ENCODE peak calls at places on chromosomes 6 and 20, in six cellular contexts. One of them, this sample, is unnamed.

GRCh38 chr20:18985551-18985950 is 172.0 kb downstream of the SCP2D1 start:
- DNase-seq in activated naive CD4-positive, alpha-beta T cell: no peak
- DNase-seq in kidney glomerular epithelial cell: no peak
- DNase-seq in NCI-H187: no peak
- DNase-seq in LoVo: no peak
- DNase-seq in GM23248: no peak
- DNase-seq in this sample: no peak

GRCh38 chr6:2275207-2275891 is 29.9 kb upstream of the GMDS start:
- DNase-seq in GM23248: peak; percentile 49
- DNase-seq in LoVo: no peak
- DNase-seq in kidney glomerular epithelial cell: peak; percentile 43
- DNase-seq in activated naive CD4-positive, alpha-beta T cell: no peak
- DNase-seq in NCI-H187: no peak
- DNase-seq in this sample: no peak

GRCh38 chr6:37555040-37555781 is 55.5 kb upstream of the CCDC167 start:
- DNase-seq in activated naive CD4-positive, alpha-beta T cell: no peak
- DNase-seq in GM23248: no peak
- DNase-seq in kidney glomerular epithelial cell: no peak
- DNase-seq in NCI-H187: no peak
- DNase-seq in LoVo: no peak
- DNase-seq in this sample: no peak

GRCh38 chr6:121442591-121442990 is 7.1 kb downstream of the GJA1 start:
- DNase-seq in GM23248: peak; percentile 40
- DNase-seq in LoVo: no peak
- DNase-seq in NCI-H187: no peak
- DNase-seq in activated naive CD4-positive, alpha-beta T cell: no peak
- DNase-seq in kidney glomerular epithelial cell: no peak
- DNase-seq in this sample: no peak

GRCh38 chr20:6651016-6651415 is 116.5 kb upstream of the BMP2 start:
- DNase-seq in GM23248: peak; percentile 75
- DNase-seq in LoVo: peak; percentile 63
- DNase-seq in activated naive CD4-positive, alpha-beta T cell: no peak
- DNase-seq in NCI-H187: no peak
- DNase-seq in kidney glomerular epithelial cell: peak; percentile 26
- DNase-seq in this sample: peak; percentile 79

GRCh38 chr20:42204261-42204660 is 586.1 kb upstream of the CHD6 start:
- DNase-seq in kidney glomerular epithelial cell: no peak
- DNase-seq in GM23248: no peak
- DNase-seq in LoVo: no peak
- DNase-seq in NCI-H187: no peak
- DNase-seq in activated naive CD4-positive, alpha-beta T cell: no peak
- DNase-seq in this sample: peak; percentile 29

GRCh38 chr20:38155811-38156210 is 9.3 kb downstream of the TGM2 start:
- DNase-seq in LoVo: no peak
- DNase-seq in NCI-H187: no peak
- DNase-seq in GM23248: no peak
- DNase-seq in kidney glomerular epithelial cell: no peak
- DNase-seq in activated naive CD4-positive, alpha-beta T cell: no peak
- DNase-seq in this sample: no peak

GRCh38 chr20:64161595-64162238 is 2.5 kb upstream of the MYT1 start:
- DNase-seq in kidney glomerular epithelial cell: peak; percentile 25
- DNase-seq in activated naive CD4-positive, alpha-beta T cell: no peak
- DNase-seq in GM23248: peak; percentile 54
- DNase-seq in NCI-H187: peak; percentile 41
- DNase-seq in LoVo: peak; percentile 3
- DNase-seq in this sample: peak; percentile 69

GRCh38 chr6:25834950-25835349 is 3.1 kb upstream of the SLC17A1 start:
- DNase-seq in LoVo: no peak
- DNase-seq in kidney glomerular epithelial cell: no peak
- DNase-seq in GM23248: no peak
- DNase-seq in activated naive CD4-positive, alpha-beta T cell: no peak
- DNase-seq in NCI-H187: no peak
- DNase-seq in this sample: no peak

GRCh38 chr6:79526897-79527296 is 10.3 kb downstream of the LCA5 start:
- DNase-seq in LoVo: no peak
- DNase-seq in GM23248: no peak
- DNase-seq in NCI-H187: no peak
- DNase-seq in kidney glomerular epithelial cell: no peak
- DNase-seq in activated naive CD4-positive, alpha-beta T cell: no peak
- DNase-seq in this sample: no peak

GRCh38 chr6:113363866-113364265 is 493.3 kb upstream of the MARCKS start:
- DNase-seq in NCI-H187: no peak
- DNase-seq in LoVo: no peak
- DNase-seq in GM23248: peak; percentile 60
- DNase-seq in activated naive CD4-positive, alpha-beta T cell: no peak
- DNase-seq in kidney glomerular epithelial cell: no peak
- DNase-seq in this sample: no peak

GRCh38 chr6:43767553-43768505 is 2.2 kb upstream of the VEGFA start:
- DNase-seq in kidney glomerular epithelial cell: no peak
- DNase-seq in LoVo: no peak
- DNase-seq in GM23248: no peak
- DNase-seq in NCI-H187: no peak
- DNase-seq in activated naive CD4-positive, alpha-beta T cell: no peak
- DNase-seq in this sample: no peak

GRCh38 chr6:57048577-57048976 is 2.1 kb downstream of the KIAA1586 start:
- DNase-seq in kidney glomerular epithelial cell: no peak
- DNase-seq in activated naive CD4-positive, alpha-beta T cell: no peak
- DNase-seq in NCI-H187: no peak
- DNase-seq in GM23248: peak; percentile 47
- DNase-seq in LoVo: no peak
- DNase-seq in this sample: no peak

GRCh38 chr6:38944655-38945279 is 103.8 kb upstream of the GLP1R start:
- DNase-seq in kidney glomerular epithelial cell: no peak
- DNase-seq in activated naive CD4-positive, alpha-beta T cell: no peak
- DNase-seq in LoVo: no peak
- DNase-seq in GM23248: no peak
- DNase-seq in NCI-H187: no peak
- DNase-seq in this sample: no peak

GRCh38 chr20:57879437-57880115 is 169.8 kb upstream of the PMEPA1 start:
- DNase-seq in LoVo: no peak
- DNase-seq in GM23248: no peak
- DNase-seq in activated naive CD4-positive, alpha-beta T cell: no peak
- DNase-seq in NCI-H187: no peak
- DNase-seq in kidney glomerular epithelial cell: no peak
- DNase-seq in this sample: no peak

GRCh38 chr20:12966468-12967085 is 42.2 kb upstream of the SPTLC3 start:
- DNase-seq in activated naive CD4-positive, alpha-beta T cell: no peak
- DNase-seq in NCI-H187: no peak
- DNase-seq in kidney glomerular epithelial cell: peak; percentile 60
- DNase-seq in LoVo: no peak
- DNase-seq in GM23248: peak; percentile 71
- DNase-seq in this sample: peak; percentile 24

GRCh38 chr6:22436134-22436533 is 133.2 kb upstream of the HDGFL1 start:
- DNase-seq in NCI-H187: no peak
- DNase-seq in activated naive CD4-positive, alpha-beta T cell: no peak
- DNase-seq in GM23248: no peak
- DNase-seq in LoVo: no peak
- DNase-seq in kidney glomerular epithelial cell: no peak
- DNase-seq in this sample: no peak

GRCh38 chr6:142357879-142358278 is 56.1 kb downstream of the ADGRG6 start:
- DNase-seq in activated naive CD4-positive, alpha-beta T cell: no peak
- DNase-seq in NCI-H187: no peak
- DNase-seq in GM23248: peak; percentile 26
- DNase-seq in LoVo: no peak
- DNase-seq in kidney glomerular epithelial cell: peak; percentile 6
- DNase-seq in this sample: no peak

GRCh38 chr6:71072508-71072907 is 115.6 kb upstream of the B3GAT2 start:
- DNase-seq in activated naive CD4-positive, alpha-beta T cell: no peak
- DNase-seq in kidney glomerular epithelial cell: peak; percentile 69
- DNase-seq in NCI-H187: no peak
- DNase-seq in GM23248: peak; percentile 19
- DNase-seq in LoVo: no peak
- DNase-seq in this sample: no peak

GRCh38 chr6:22466665-22467064 is 102.7 kb upstream of the HDGFL1 start:
- DNase-seq in activated naive CD4-positive, alpha-beta T cell: no peak
- DNase-seq in NCI-H187: no peak
- DNase-seq in GM23248: no peak
- DNase-seq in kidney glomerular epithelial cell: no peak
- DNase-seq in LoVo: no peak
- DNase-seq in this sample: no peak

GRCh38 chr6:26311012-26311384 is 54.0 kb upstream of the BTN3A2 start:
- DNase-seq in kidney glomerular epithelial cell: peak; percentile 58
- DNase-seq in activated naive CD4-positive, alpha-beta T cell: no peak
- DNase-seq in NCI-H187: no peak
- DNase-seq in GM23248: peak; percentile 64
- DNase-seq in LoVo: peak; percentile 39
- DNase-seq in this sample: peak; percentile 65

GRCh38 chr20:16518068-16518783 is 55.0 kb downstream of the KIF16B start:
- DNase-seq in activated naive CD4-positive, alpha-beta T cell: no peak
- DNase-seq in NCI-H187: no peak
- DNase-seq in LoVo: peak; percentile 50
- DNase-seq in kidney glomerular epithelial cell: peak; percentile 46
- DNase-seq in GM23248: peak; percentile 60
- DNase-seq in this sample: peak; percentile 46

GRCh38 chr6:3899061-3899460 is 49.9 kb downstream of the FAM50B start:
- DNase-seq in activated naive CD4-positive, alpha-beta T cell: no peak
- DNase-seq in GM23248: peak; percentile 6
- DNase-seq in kidney glomerular epithelial cell: no peak
- DNase-seq in LoVo: no peak
- DNase-seq in NCI-H187: no peak
- DNase-seq in this sample: no peak

GRCh38 chr6:170110201-170111140 is 180.4 kb downstream of the DLL1 start:
- DNase-seq in LoVo: no peak
- DNase-seq in kidney glomerular epithelial cell: no peak
- DNase-seq in NCI-H187: no peak
- DNase-seq in GM23248: no peak
- DNase-seq in activated naive CD4-positive, alpha-beta T cell: no peak
- DNase-seq in this sample: no peak

GRCh38 chr20:768426-768978 is at the start of gene SLC52A3:
- DNase-seq in GM23248: no peak
- DNase-seq in activated naive CD4-positive, alpha-beta T cell: no peak
- DNase-seq in NCI-H187: no peak
- DNase-seq in kidney glomerular epithelial cell: no peak
- DNase-seq in LoVo: peak; percentile 94
- DNase-seq in this sample: peak; percentile 39

GRCh38 chr6:143333749-143334520 is 116.6 kb downstream of the ADAT2 start:
- DNase-seq in activated naive CD4-positive, alpha-beta T cell: no peak
- DNase-seq in kidney glomerular epithelial cell: no peak
- DNase-seq in GM23248: peak; percentile 60
- DNase-seq in LoVo: no peak
- DNase-seq in NCI-H187: no peak
- DNase-seq in this sample: no peak

GRCh38 chr20:16020971-16021370 is 552.3 kb downstream of the KIF16B start:
- DNase-seq in kidney glomerular epithelial cell: peak; percentile 78
- DNase-seq in activated naive CD4-positive, alpha-beta T cell: no peak
- DNase-seq in LoVo: no peak
- DNase-seq in GM23248: peak; percentile 39
- DNase-seq in NCI-H187: no peak
- DNase-seq in this sample: peak; percentile 6

GRCh38 chr6:109854541-109855308 is 123.4 kb upstream of the GPR6 start:
- DNase-seq in LoVo: no peak
- DNase-seq in GM23248: no peak
- DNase-seq in kidney glomerular epithelial cell: no peak
- DNase-seq in activated naive CD4-positive, alpha-beta T cell: no peak
- DNase-seq in NCI-H187: no peak
- DNase-seq in this sample: no peak

GRCh38 chr6:27026361-27026760 is 221.1 kb upstream of the PRSS16 start:
- DNase-seq in activated naive CD4-positive, alpha-beta T cell: no peak
- DNase-seq in LoVo: no peak
- DNase-seq in kidney glomerular epithelial cell: no peak
- DNase-seq in NCI-H187: no peak
- DNase-seq in GM23248: no peak
- DNase-seq in this sample: no peak